ENCODE peak calls at places on chromosome 17, in ten cellular contexts. E is CD8-positive, alpha-beta memory T cell; Q is pancreas; H is HepG2; T is CD8-positive, alpha-beta T cell; D is PC-3; A is left ventricle myocardium inferior; V is OCI-LY7; N is lung; W is Karpas-422. C is an unnamed sample.

GRCh38 chr17:9175700-9176467 is 154.6 kb downstream of the NTN1 start:
- DNase-seq in Q (no peak), T (no peak), N (no peak), W (peak; percentile 27), D (no peak), E (no peak), V (no peak), H (no peak), A (no peak), C (no peak)

GRCh38 chr17:53571342-53571741 is 251.4 kb upstream of the KIF2B start:
- DNase-seq in H (no peak), N (no peak), V (no peak), D (no peak), T (no peak), A (no peak), W (no peak), E (no peak), Q (no peak), C (no peak)

GRCh38 chr17:67145406-67145805 is 99.6 kb downstream of the HELZ start:
- DNase-seq in T (no peak), N (no peak), E (no peak), D (no peak), V (no peak), H (no peak), W (no peak), Q (no peak), A (no peak), C (no peak)

GRCh38 chr17:38761612-38762011 is 9.1 kb downstream of the PSMB3 start:
- DNase-seq in E (no peak), V (peak; percentile 55), W (peak; percentile 80), A (no peak), H (peak; percentile 54), Q (no peak), D (peak; percentile 34), T (no peak), N (no peak), C (no peak)

GRCh38 chr17:8791910-8792270 is 7.3 kb downstream of the MFSD6L start:
- DNase-seq in V (no peak), H (no peak), A (no peak), D (peak; percentile 38), Q (no peak), E (no peak), W (no peak), T (no peak), N (no peak), C (no peak)

GRCh38 chr17:27577884-27578717 is 52.9 kb upstream of the LGALS9 start:
- DNase-seq in A (peak; percentile 46), H (no peak), V (no peak), E (no peak), N (no peak), W (no peak), D (no peak), Q (peak; percentile 83), T (no peak), C (no peak)

GRCh38 chr17:12974319-12974661 is 43.5 kb downstream of the ELAC2 start:
- DNase-seq in W (no peak), Q (no peak), A (no peak), T (no peak), E (no peak), D (no peak), V (no peak), N (no peak), H (no peak), C (no peak)

GRCh38 chr17:28466521-28467048 is 6.9 kb upstream of the SLC13A2 start:
- DNase-seq in W (no peak), V (no peak), Q (no peak), A (no peak), E (no peak), H (no peak), T (no peak), N (no peak), D (no peak), C (no peak)

GRCh38 chr17:6365187-6365943 is 69.6 kb downstream of the AIPL1 start:
- DNase-seq in V (no peak), N (no peak), E (no peak), Q (no peak), D (peak; percentile 92), H (no peak), A (no peak), W (no peak), T (no peak), C (peak; percentile 32)

GRCh38 chr17:36885761-36886365 is 51.4 kb upstream of the LHX1 start:
- DNase-seq in D (no peak), A (no peak), Q (no peak), E (no peak), H (no peak), W (no peak), V (no peak), N (no peak), T (no peak), C (no peak)
- H3K4me3 ChIP-seq in D (no peak overlapping the region), A (no peak overlapping the region), Q (no peak overlapping the region), E (no peak overlapping the region), H (no peak overlapping the region), W (no peak overlapping the region), V (no peak overlapping the region), N (no peak overlapping the region), T (no peak overlapping the region), C (no peak overlapping the region)

GRCh38 chr17:58756246-58757161 is 850 bp downstream of the PPM1E start:
- DNase-seq in H (no peak), N (no peak), W (no peak), E (no peak), A (no peak), D (no peak), V (peak; percentile 38), T (peak; percentile 4), Q (peak; percentile 38), C (no peak)
- H3K4me3 ChIP-seq in H (peak overlapping the region; percentile 75), N (peak overlapping the region; percentile 47), W (peak overlapping the region; percentile 77), E (peak overlapping the region; percentile 69), A (peak overlapping the region; percentile 75), D (peak overlapping the region; percentile 66), V (peak overlapping the region; percentile 75), T (peak overlapping the region; percentile 78), Q (peak overlapping the region; percentile 49), C (peak overlapping the region; percentile 48)

DNA sequence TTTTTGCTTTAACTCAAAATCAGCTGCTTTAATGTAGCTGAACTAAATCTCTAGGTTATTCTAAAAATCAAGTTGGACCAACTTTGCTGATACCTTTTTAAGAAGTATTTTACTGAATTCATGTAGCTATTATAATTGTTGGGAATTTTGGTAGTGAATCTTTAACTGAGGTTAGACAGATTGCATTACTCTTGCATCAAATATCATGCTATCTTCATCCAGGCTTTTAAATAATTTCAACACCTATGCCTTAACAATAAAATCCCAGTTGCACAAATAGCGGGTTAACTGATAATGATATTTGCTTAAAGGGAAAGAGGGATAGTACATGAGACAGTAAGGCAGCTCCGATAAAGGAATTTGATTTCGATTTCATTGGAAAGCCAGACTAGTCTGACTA is 241.3 kb upstream of the TBX2 start:
- DNase-seq in N (no peak), Q (no peak), A (no peak), V (no peak), T (no peak), H (no peak), E (no peak), D (no peak), W (no peak), C (no peak)
- H3K4me3 ChIP-seq in N (no peak overlapping the region), Q (no peak overlapping the region), A (peak overlapping the region; percentile 35), V (no peak overlapping the region), T (no peak overlapping the region), H (no peak overlapping the region), E (no peak overlapping the region), D (no peak overlapping the region), W (no peak overlapping the region), C (no peak overlapping the region)

GRCh38 chr17:81342700-81343070 is 47.6 kb upstream of the SLC38A10 start:
- DNase-seq in Q (peak; percentile 56), N (no peak), H (no peak), D (no peak), A (no peak), T (no peak), V (no peak), E (no peak), W (no peak), C (no peak)

GRCh38 chr17:81339502-81340296 is 44.6 kb upstream of the SLC38A10 start:
- DNase-seq in A (no peak), D (peak; percentile 32), H (peak; percentile 99), N (no peak), E (no peak), V (no peak), Q (peak; percentile 81), T (no peak), W (no peak), C (no peak)

GRCh38 chr17:81342062-81342699 is 47.1 kb upstream of the SLC38A10 start:
- DNase-seq in E (no peak), T (no peak), H (no peak), A (no peak), N (no peak), W (no peak), D (peak; percentile 43), Q (no peak), V (no peak), C (no peak)

GRCh38 chr17:81340606-81341346 is 45.7 kb upstream of the SLC38A10 start:
- DNase-seq in E (no peak), H (no peak), V (no peak), A (no peak), Q (peak; percentile 77), T (no peak), N (no peak), W (no peak), D (peak; percentile 29), C (no peak)

GRCh38 chr17:81341347-81342061 is 46.4 kb upstream of the SLC38A10 start:
- DNase-seq in Q (peak; percentile 83), H (no peak), N (no peak), E (no peak), W (no peak), V (no peak), T (no peak), A (no peak), D (peak; percentile 28), C (no peak)
- H3K4me3 ChIP-seq in Q (peak overlapping the region; percentile 85), H (no peak overlapping the region), N (peak overlapping the region; percentile 32), E (no peak overlapping the region), W (no peak overlapping the region), V (no peak overlapping the region), T (no peak overlapping the region), A (peak overlapping the region; percentile 77), D (peak overlapping the region; percentile 79), C (peak overlapping the region; percentile 10)

DNA sequence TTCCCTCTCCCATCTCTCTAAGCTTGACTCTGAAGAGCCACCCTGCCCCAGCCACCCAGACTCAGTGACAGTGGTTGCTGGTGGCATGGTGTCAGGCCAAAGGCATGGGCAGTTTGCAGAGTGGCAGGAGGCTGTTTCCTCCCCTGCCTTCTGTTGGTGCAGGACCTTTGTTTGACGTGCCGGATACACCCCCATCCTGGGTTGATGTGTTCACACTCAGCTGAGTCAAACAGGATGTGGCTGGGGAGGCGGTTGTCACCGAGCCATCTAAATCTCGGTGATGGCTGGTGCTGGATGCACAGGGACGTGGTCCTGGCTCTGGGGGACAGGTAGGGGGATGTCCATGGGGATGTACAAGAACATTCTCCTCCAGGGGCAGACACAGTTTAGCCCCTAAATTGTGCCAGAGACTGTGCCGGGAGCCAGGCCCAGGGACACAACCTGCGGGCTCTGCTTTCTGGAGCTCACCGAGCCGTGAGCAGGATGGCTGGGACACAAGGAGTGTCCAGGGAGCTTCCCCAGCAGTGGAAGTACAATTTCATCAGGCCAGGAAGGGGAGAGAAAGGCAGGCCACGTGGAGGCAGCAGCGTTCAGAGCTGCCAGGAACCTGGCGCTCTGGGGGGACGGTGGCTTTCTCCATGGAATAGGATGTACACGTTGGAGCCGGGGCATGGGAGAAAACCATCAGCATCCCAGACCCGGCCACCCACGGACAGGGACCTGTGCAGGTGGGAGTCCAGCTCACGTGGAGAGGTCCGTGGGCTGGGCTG is 264.2 kb downstream of the SEC14L1 start:
- DNase-seq in A (peak; percentile 57), E (peak; percentile 77), N (peak; percentile 64), V (peak; percentile 97), W (peak; percentile 84), H (no peak), D (peak; percentile 93), Q (no peak), T (peak; percentile 83), C (peak; percentile 95)
- H3K4me3 ChIP-seq in A (peak overlapping the region; percentile 34), E (peak overlapping the region; percentile 89), N (no peak overlapping the region), V (peak overlapping the region; percentile 72), W (peak overlapping the region; percentile 46), H (no peak overlapping the region), D (no peak overlapping the region), Q (no peak overlapping the region), T (peak overlapping the region; percentile 58), C (no peak overlapping the region)

C was measured in lower leg skin.